ENCODE peak calls at places on chromosomes 13 and 19, in four cellular contexts. E is IMR-90, B is GM12878, L is K562. J is an unnamed sample.
A peak's percentile ranks its signal among the peaks of the same experiment; 100 is the strongest.

GRCh38 chr13:102401305-102401704 is 543 bp downstream of the FGF14 start:
- DNase-seq in L (no peak), E (no peak), B (no peak), J (no peak)

GRCh38 chr13:44837250-44837649 is 152.0 kb downstream of the NUFIP1 start:
- DNase-seq in L (no peak), B (no peak), E (peak; percentile 78), J (peak; percentile 72)

GRCh38 chr19:2970201-2970838 is 7.0 kb upstream of the TLE6 start:
- DNase-seq in B (no peak), L (no peak), E (no peak), J (no peak)

GRCh38 chr13:95679722-95680121 is 2.8 kb downstream of the DNAJC3 start:
- DNase-seq in L (no peak), E (no peak), B (no peak), J (peak; percentile 10)

GRCh38 chr13:99386911-99387788 is 80.0 kb upstream of the GPR183 start:
- DNase-seq in E (no peak), B (peak; percentile 66), L (peak; percentile 78), J (peak; percentile 33)

GRCh38 chr13:41179593-41180250 is 14.6 kb downstream of the KBTBD7 start:
- DNase-seq in E (peak; percentile 80), L (no peak), B (no peak), J (no peak)

GRCh38 chr13:31073859-31074718 is 87.6 kb downstream of the HSPH1 start:
- DNase-seq in E (peak; percentile 69), L (no peak), B (peak; percentile 89), J (no peak)

GRCh38 chr19:917323-918151 is at the start of gene KISS1R:
- DNase-seq in E (peak; percentile 34), L (peak; percentile 66), B (no peak), J (no peak)

GRCh38 chr13:97749174-97749573 is 204.3 kb upstream of the IPO5 start:
- DNase-seq in L (no peak), E (peak; percentile 1), B (no peak), J (peak; percentile 12)

GRCh38 chr19:7575426-7576040 is 20.1 kb upstream of the CAMSAP3 start:
- DNase-seq in B (no peak), E (no peak), L (peak; percentile 81), J (no peak)

GRCh38 chr13:95228130-95228529 is 73.1 kb downstream of the ABCC4 start:
- DNase-seq in E (no peak), B (no peak), L (no peak), J (no peak)

GRCh38 chr19:1172353-1173159 is 1.5 kb downstream of the SBNO2 start:
- DNase-seq in L (no peak), B (no peak), E (peak; percentile 48), J (peak; percentile 30)

GRCh38 chr13:23450340-23451046 is 17.0 kb upstream of the SACS start:
- DNase-seq in B (no peak), E (no peak), L (no peak), J (no peak)

GRCh38 chr19:38736036-38736412 is 8.2 kb downstream of the CAPN12 start:
- DNase-seq in L (peak; percentile 73), E (no peak), B (no peak), J (no peak)

GRCh38 chr19:2575734-2576481 is 100.0 kb downstream of the GADD45B start:
- DNase-seq in B (no peak), L (no peak), E (peak; percentile 69), J (no peak)

GRCh38 chr19:7349231-7349591 is 474 bp downstream of the ARHGEF18 start:
- DNase-seq in L (no peak), B (no peak), E (no peak), J (no peak)

GRCh38 chr19:46475976-46476375 is 4.6 kb upstream of the PNMA8A start:
- DNase-seq in L (no peak), E (peak; percentile 30), B (no peak), J (peak; percentile 28)

GRCh38 chr19:13983213-13983889 is 22.8 kb downstream of the RFX1 start:
- DNase-seq in E (no peak), L (no peak), B (no peak), J (no peak)

GRCh38 chr19:13260883-13261653 is 110.9 kb downstream of the IER2 start:
- DNase-seq in B (peak; percentile 79), E (peak; percentile 93), L (peak; percentile 36), J (peak; percentile 57)

GRCh38 chr13:40682449-40683240 is 16.2 kb upstream of the FOXO1 start:
- DNase-seq in L (no peak), E (peak; percentile 35), B (no peak), J (peak; percentile 63)

GRCh38 chr19:31312004-31312403 is 37.2 kb downstream of the TSHZ3 start:
- DNase-seq in B (no peak), E (peak; percentile 87), L (no peak), J (no peak)

GRCh38 chr19:13838071-13838942 is 38.6 kb upstream of the NANOS3 start:
- DNase-seq in L (no peak), E (no peak), B (no peak), J (no peak)

GRCh38 chr13:25286308-25286968 is 850 bp downstream of the MTMR6 start:
- DNase-seq in L (no peak), B (no peak), E (peak; percentile 58), J (peak; percentile 66)

GRCh38 chr19:6866646-6867255 is 20.6 kb upstream of the ADGRE1 start:
- DNase-seq in B (no peak), E (no peak), L (no peak), J (no peak)

GRCh38 chr13:67048084-67048792 is 181.9 kb downstream of the PCDH9 start:
- DNase-seq in L (no peak), B (no peak), E (peak; percentile 93), J (peak; percentile 80)

GRCh38 chr19:41233748-41234240 is 14.8 kb downstream of the AXL start:
- DNase-seq in E (no peak), L (no peak), B (no peak), J (no peak)

GRCh38 chr13:113298001-113298945 is 1.2 kb downstream of the LAMP1 start:
- DNase-seq in E (no peak), L (no peak), B (no peak), J (peak; percentile 14)

GRCh38 chr19:21022996-21023395 is 2.5 kb downstream of the ZNF430 start:
- DNase-seq in L (no peak), B (no peak), E (peak; percentile 66), J (no peak)
- TF ChIP-seq FOS in L (no peak), B (no peak), E (no peak), J (no peak)

GRCh38 chr19:5340637-5341447 is at the start of gene PTPRS:
- DNase-seq in E (peak; percentile 74), B (no peak), L (peak; percentile 98), J (peak; percentile 67)
- TF ChIP-seq FOS in E (no peak), B (no peak), L (peak; percentile 41), J (no peak)

DNA sequence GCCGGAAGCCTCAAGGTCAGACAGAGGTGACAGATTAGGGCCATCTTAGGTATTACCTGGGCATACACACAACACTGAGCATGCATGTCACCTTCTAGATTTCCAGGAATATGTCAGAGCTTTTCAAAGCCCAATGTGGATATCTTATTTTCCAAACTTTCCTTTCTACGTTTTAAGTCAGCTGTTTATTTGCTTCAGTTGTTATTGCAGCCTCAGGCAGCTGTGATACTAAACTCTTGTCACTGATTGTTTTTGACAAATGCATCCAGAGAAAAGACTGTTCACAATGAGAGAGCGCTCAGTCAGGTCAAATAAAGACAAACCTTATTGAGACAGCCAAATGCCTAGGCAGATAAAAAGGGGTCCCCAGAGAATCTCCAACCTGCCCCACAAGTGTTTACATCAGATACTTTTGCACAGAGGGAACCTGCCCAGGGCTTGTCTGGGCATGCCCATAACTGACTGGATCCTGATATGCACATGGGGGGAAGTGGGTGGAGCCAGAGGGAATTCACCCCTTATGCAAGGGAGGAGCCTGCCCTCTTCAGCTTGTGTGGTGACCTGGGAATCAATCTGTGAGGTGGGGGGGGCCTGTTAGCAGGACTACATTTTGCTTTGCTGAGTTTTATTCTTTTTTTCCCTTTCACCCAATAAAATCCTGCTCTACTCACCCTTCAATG is 28.5 kb downstream of the MED4 start:
- DNase-seq in B (peak; percentile 42), E (peak; percentile 16), L (no peak), J (no peak)
- TF ChIP-seq FOS in B (no peak), E (no peak), L (no peak), J (no peak)

GRCh38 chr13:20389696-20390525 is 135.7 kb downstream of the CRYL1 start:
- DNase-seq in B (no peak), E (no peak), L (no peak), J (no peak)

GRCh38 chr13:20390526-20391175 is 135.0 kb downstream of the CRYL1 start:
- DNase-seq in L (no peak), E (no peak), B (no peak), J (no peak)

GRCh38 chr13:20393273-20394235 is 132.1 kb downstream of the CRYL1 start:
- DNase-seq in B (no peak), E (no peak), L (no peak), J (no peak)

GRCh38 chr13:20392530-20392929 is 133.1 kb downstream of the CRYL1 start:
- DNase-seq in B (no peak), E (no peak), L (no peak), J (no peak)

DNA sequence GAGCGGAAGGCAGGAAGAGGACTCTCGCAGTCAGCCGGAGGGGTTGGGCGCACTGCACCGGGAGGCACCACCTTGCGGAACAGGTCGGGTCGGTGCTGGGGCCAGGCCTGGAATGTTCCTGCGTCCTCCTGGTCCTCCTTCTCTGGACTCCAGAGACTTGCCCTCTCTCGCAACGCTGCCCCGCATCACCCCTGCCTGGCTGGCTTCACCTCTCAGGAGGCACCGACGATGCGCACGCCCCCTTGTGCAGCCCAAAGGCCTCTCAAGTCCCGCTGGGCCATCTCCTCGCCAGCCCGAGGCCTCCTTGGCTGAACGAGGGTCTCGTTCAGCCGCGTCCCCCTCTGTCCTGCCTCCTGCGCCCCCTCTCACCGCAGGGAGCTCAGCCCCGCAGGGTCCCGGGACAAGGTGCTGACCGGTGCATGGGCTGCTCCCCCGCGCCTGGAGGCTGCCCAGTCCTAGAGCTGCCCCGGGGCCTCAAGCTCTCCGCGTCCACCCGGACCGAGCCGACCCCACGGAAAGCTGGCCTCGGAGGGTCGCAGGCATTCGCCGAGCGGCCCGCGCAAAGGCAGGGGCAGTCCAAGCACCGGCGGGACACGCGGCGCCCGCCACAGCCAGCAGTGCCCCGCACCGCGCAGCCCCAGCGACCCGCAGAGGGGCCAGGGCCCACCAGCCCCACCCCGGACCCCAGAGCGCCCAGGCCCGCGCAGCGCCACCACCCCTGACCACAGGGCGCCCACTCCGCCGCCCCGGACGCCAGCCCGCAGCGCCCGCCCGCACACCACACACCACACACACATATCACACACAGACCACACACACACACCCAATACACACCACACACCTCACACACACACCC is 133.8 kb downstream of the CRYL1 start:
- DNase-seq in B (no peak), L (no peak), E (no peak), J (no peak)
- TF ChIP-seq FOS in B (no peak), L (no peak), E (no peak), J (no peak)

DNA sequence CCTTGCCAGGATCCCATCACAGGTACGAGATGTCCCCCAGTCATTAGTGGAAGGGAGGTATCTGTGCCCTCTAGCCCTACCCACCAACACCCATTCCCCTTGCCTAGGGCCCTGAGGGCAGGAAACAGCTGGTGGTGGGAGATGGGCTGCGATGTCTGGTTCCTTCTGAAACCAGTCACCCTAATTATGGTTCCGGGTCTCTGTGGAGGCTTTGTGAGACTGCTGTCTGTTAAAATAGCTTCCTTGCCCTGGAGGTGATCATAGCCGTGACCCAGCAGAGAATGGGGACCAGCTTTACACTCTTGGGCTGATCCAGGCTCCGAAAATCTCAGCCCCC is 5.5 kb downstream of the ALDH16A1 start:
- DNase-seq in E (no peak), L (no peak), B (no peak), J (no peak)
- TF ChIP-seq FOS in E (no peak), L (no peak), B (no peak), J (no peak)

DNA sequence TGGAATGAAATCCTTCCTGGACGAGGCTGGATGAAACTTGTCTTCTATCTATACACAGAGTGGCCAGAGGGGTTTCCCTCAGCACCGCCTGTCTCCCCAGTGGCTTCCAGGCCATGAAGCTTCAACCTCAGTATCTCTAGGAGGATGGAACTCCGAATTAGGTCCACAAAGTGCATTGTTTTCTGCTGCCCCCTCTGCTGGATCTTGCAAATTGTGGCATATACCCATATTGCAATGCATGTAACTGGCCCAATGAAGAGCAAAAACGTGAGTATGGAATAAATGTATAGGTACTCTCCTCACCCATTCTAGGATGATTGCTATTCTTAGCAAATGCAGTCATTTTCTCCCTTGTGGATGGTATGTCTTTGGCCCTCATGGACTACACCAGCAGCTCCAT is 14.7 kb upstream of the LILRB4 start:
- DNase-seq in L (no peak), E (no peak), B (no peak), J (no peak)
- TF ChIP-seq FOS in L (no peak), E (no peak), B (no peak), J (no peak)

J was measured in endothelial cell of umbilical vein.